ENCODE peak calls at places on chromosome 13, in five cellular contexts. One of them, this sample, is unnamed.

GRCh38 chr13:48775804-48776203 is 122.1 kb downstream of the CYSLTR2 start:
- DNase-seq in trophoblast cell: peak
- DNase-seq in mesenchymal stem cell: peak
- DNase-seq in H1: no peak
- DNase-seq in H9: no peak
- DNase-seq in this sample: no peak

GRCh38 chr13:71218960-71219359 is 648.0 kb downstream of the DACH1 start:
- DNase-seq in H1: no peak
- DNase-seq in H9: no peak
- DNase-seq in trophoblast cell: peak
- DNase-seq in mesenchymal stem cell: no peak
- DNase-seq in this sample: peak

GRCh38 chr13:79749985-79750551 is 269.1 kb downstream of the NDFIP2 start:
- DNase-seq in H1: no peak
- DNase-seq in trophoblast cell: peak
- DNase-seq in mesenchymal stem cell: peak
- DNase-seq in H9: peak
- DNase-seq in this sample: peak

GRCh38 chr13:48561461-48562224 is 28.8 kb upstream of the RCBTB2 start:
- DNase-seq in H9: no peak
- DNase-seq in H1: no peak
- DNase-seq in mesenchymal stem cell: no peak
- DNase-seq in trophoblast cell: no peak
- DNase-seq in this sample: no peak

GRCh38 chr13:106337096-106337495 is 198.4 kb downstream of the EFNB2 start:
- DNase-seq in mesenchymal stem cell: no peak
- DNase-seq in trophoblast cell: no peak
- DNase-seq in H9: no peak
- DNase-seq in H1: no peak
- DNase-seq in this sample: no peak

GRCh38 chr13:59477011-59477410 is 686.7 kb downstream of the DIAPH3 start:
- DNase-seq in mesenchymal stem cell: no peak
- DNase-seq in H1: no peak
- DNase-seq in H9: no peak
- DNase-seq in trophoblast cell: peak
- DNase-seq in this sample: no peak

GRCh38 chr13:99481357-99481756 is 19.9 kb upstream of the TM9SF2 start:
- DNase-seq in mesenchymal stem cell: no peak
- DNase-seq in trophoblast cell: no peak
- DNase-seq in H9: no peak
- DNase-seq in H1: no peak
- DNase-seq in this sample: no peak

GRCh38 chr13:110346661-110347067 is 39.6 kb downstream of the COL4A2 start:
- DNase-seq in mesenchymal stem cell: no peak
- DNase-seq in H1: no peak
- DNase-seq in H9: no peak
- DNase-seq in trophoblast cell: peak
- DNase-seq in this sample: no peak

GRCh38 chr13:62643799-62644484 is 1228.3 kb upstream of the PCDH20 start:
- DNase-seq in mesenchymal stem cell: no peak
- DNase-seq in trophoblast cell: no peak
- DNase-seq in H1: no peak
- DNase-seq in H9: peak
- DNase-seq in this sample: no peak

GRCh38 chr13:112857914-112858490 is 111.0 kb upstream of the MCF2L start:
- DNase-seq in H1: no peak
- DNase-seq in trophoblast cell: no peak
- DNase-seq in mesenchymal stem cell: no peak
- DNase-seq in H9: no peak
- DNase-seq in this sample: no peak

GRCh38 chr13:38398810-38399493 is 49.3 kb downstream of the UFM1 start:
- DNase-seq in H1: no peak
- DNase-seq in H9: no peak
- DNase-seq in trophoblast cell: peak
- DNase-seq in mesenchymal stem cell: peak
- DNase-seq in this sample: no peak

GRCh38 chr13:34357435-34358232 is 539.7 kb downstream of the RFC3 start:
- DNase-seq in trophoblast cell: no peak
- DNase-seq in H1: no peak
- DNase-seq in mesenchymal stem cell: peak
- DNase-seq in H9: peak
- DNase-seq in this sample: no peak

GRCh38 chr13:81639984-81640582 is 1299.2 kb upstream of the SPRY2 start:
- DNase-seq in H1: no peak
- DNase-seq in trophoblast cell: peak
- DNase-seq in mesenchymal stem cell: peak
- DNase-seq in H9: no peak
- DNase-seq in this sample: no peak

GRCh38 chr13:98143157-98143553 is 261 bp downstream of the FARP1 start:
- DNase-seq in H1: no peak
- DNase-seq in H9: peak
- DNase-seq in mesenchymal stem cell: no peak
- DNase-seq in trophoblast cell: no peak
- DNase-seq in this sample: peak

GRCh38 chr13:110103026-110103425 is 203.9 kb downstream of the COL4A1 start:
- DNase-seq in H9: no peak
- DNase-seq in H1: no peak
- DNase-seq in mesenchymal stem cell: no peak
- DNase-seq in trophoblast cell: no peak
- DNase-seq in this sample: no peak

GRCh38 chr13:77878186-77878585 is 40.4 kb downstream of the EDNRB start:
- DNase-seq in mesenchymal stem cell: no peak
- DNase-seq in H9: no peak
- DNase-seq in H1: no peak
- DNase-seq in trophoblast cell: no peak
- DNase-seq in this sample: no peak

GRCh38 chr13:111115841-111116500 is 861 bp downstream of the ARHGEF7 start:
- DNase-seq in mesenchymal stem cell: peak
- DNase-seq in trophoblast cell: peak
- DNase-seq in H1: no peak
- DNase-seq in H9: no peak
- DNase-seq in this sample: peak

GRCh38 chr13:86591862-86592261 is 792.6 kb upstream of the SLITRK6 start:
- DNase-seq in H1: no peak
- DNase-seq in mesenchymal stem cell: peak
- DNase-seq in trophoblast cell: no peak
- DNase-seq in H9: no peak
- DNase-seq in this sample: no peak

GRCh38 chr13:92549275-92549674 is 677.3 kb upstream of the GPC6 start:
- DNase-seq in H1: no peak
- DNase-seq in trophoblast cell: no peak
- DNase-seq in H9: no peak
- DNase-seq in mesenchymal stem cell: no peak
- DNase-seq in this sample: no peak

GRCh38 chr13:62360609-62361008 is 945.0 kb upstream of the PCDH20 start:
- DNase-seq in H1: no peak
- DNase-seq in H9: no peak
- DNase-seq in mesenchymal stem cell: no peak
- DNase-seq in trophoblast cell: no peak
- DNase-seq in this sample: no peak

GRCh38 chr13:47893527-47893926 is 107.5 kb downstream of the SUCLA2 start:
- DNase-seq in trophoblast cell: no peak
- DNase-seq in mesenchymal stem cell: no peak
- DNase-seq in H9: no peak
- DNase-seq in H1: no peak
- DNase-seq in this sample: no peak

GRCh38 chr13:74696148-74696922 is 562.1 kb upstream of the KLF12 start:
- DNase-seq in H1: no peak
- DNase-seq in mesenchymal stem cell: no peak
- DNase-seq in trophoblast cell: no peak
- DNase-seq in H9: no peak
- DNase-seq in this sample: no peak

GRCh38 chr13:40568246-40568645 is 98.2 kb downstream of the FOXO1 start:
- DNase-seq in trophoblast cell: peak
- DNase-seq in mesenchymal stem cell: no peak
- DNase-seq in H9: no peak
- DNase-seq in H1: no peak
- DNase-seq in this sample: no peak

GRCh38 chr13:44050450-44051063 is 170.9 kb downstream of the LACC1 start:
- DNase-seq in H1: no peak
- DNase-seq in trophoblast cell: peak
- DNase-seq in mesenchymal stem cell: peak
- DNase-seq in H9: no peak
- DNase-seq in this sample: no peak

GRCh38 chr13:24038846-24039330 is 121.6 kb upstream of the SPATA13 start:
- DNase-seq in trophoblast cell: peak
- DNase-seq in mesenchymal stem cell: peak
- DNase-seq in H1: no peak
- DNase-seq in H9: no peak
- DNase-seq in this sample: no peak

GRCh38 chr13:50167224-50167947 is 152.1 kb downstream of the KCNRG start:
- DNase-seq in mesenchymal stem cell: no peak
- DNase-seq in H1: no peak
- DNase-seq in H9: no peak
- DNase-seq in trophoblast cell: no peak
- DNase-seq in this sample: no peak

GRCh38 chr13:45863716-45864590 is 12.4 kb upstream of the SIAH3 start:
- DNase-seq in H9: no peak
- DNase-seq in H1: no peak
- DNase-seq in mesenchymal stem cell: no peak
- DNase-seq in trophoblast cell: no peak
- DNase-seq in this sample: no peak

GRCh38 chr13:77079902-77080413 is 53.0 kb upstream of the FBXL3 start:
- DNase-seq in trophoblast cell: no peak
- DNase-seq in H1: no peak
- DNase-seq in mesenchymal stem cell: no peak
- DNase-seq in H9: no peak
- DNase-seq in this sample: no peak

DNA sequence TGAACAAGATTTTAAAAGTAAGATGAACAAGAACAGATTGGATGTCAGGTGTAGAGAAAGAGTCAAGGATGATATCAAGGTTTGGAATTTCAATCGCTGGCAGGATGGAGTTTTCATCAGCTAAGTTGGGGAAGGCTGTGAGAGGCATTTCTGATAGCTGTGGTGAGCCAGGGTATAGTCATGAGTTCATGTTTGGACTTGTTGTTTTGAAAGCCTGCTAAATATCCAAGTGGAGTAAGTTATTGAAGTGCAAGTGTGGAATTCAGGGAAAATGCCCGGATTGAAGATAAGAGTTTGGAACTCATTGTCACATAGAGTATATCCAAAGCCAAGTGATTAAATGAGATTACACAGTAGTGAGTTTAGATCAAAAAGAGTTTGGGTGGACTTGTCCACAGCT is 11.0 kb upstream of the EPSTI1 start:
- DNase-seq in H1: no peak
- DNase-seq in mesenchymal stem cell: no peak
- DNase-seq in H9: no peak
- DNase-seq in trophoblast cell: peak
- DNase-seq in this sample: no peak
- H4K8ac ChIP-seq in H1: no peak
- H4K8ac ChIP-seq in mesenchymal stem cell: no peak
- H4K8ac ChIP-seq in H9: no peak
- H4K8ac ChIP-seq in trophoblast cell: no peak
- H4K8ac ChIP-seq in this sample: no peak

GRCh38 chr13:75871059-75871458 is 234.9 kb downstream of the LMO7 start:
- DNase-seq in mesenchymal stem cell: no peak
- DNase-seq in H1: no peak
- DNase-seq in trophoblast cell: no peak
- DNase-seq in H9: no peak
- DNase-seq in this sample: no peak
- H2BK12ac ChIP-seq in mesenchymal stem cell: no peak
- H2BK12ac ChIP-seq in H1: no peak
- H2BK12ac ChIP-seq in trophoblast cell: no peak
- H2BK12ac ChIP-seq in H9: no peak
- H2BK12ac ChIP-seq in this sample: no peak

GRCh38 chr13:21020581-21020980 is 40.8 kb downstream of the LATS2 start:
- DNase-seq in H9: peak
- DNase-seq in H1: no peak
- DNase-seq in mesenchymal stem cell: no peak
- DNase-seq in trophoblast cell: no peak
- DNase-seq in this sample: no peak

GRCh38 chr13:21022056-21022693 is 39.2 kb downstream of the LATS2 start:
- DNase-seq in H1: no peak
- DNase-seq in mesenchymal stem cell: no peak
- DNase-seq in H9: no peak
- DNase-seq in trophoblast cell: no peak
- DNase-seq in this sample: no peak

GRCh38 chr13:21018220-21018619 is 43.2 kb downstream of the LATS2 start:
- DNase-seq in H9: no peak
- DNase-seq in H1: no peak
- DNase-seq in trophoblast cell: peak
- DNase-seq in mesenchymal stem cell: peak
- DNase-seq in this sample: no peak

GRCh38 chr13:21022694-21023325 is 38.6 kb downstream of the LATS2 start:
- DNase-seq in mesenchymal stem cell: no peak
- DNase-seq in H1: no peak
- DNase-seq in H9: no peak
- DNase-seq in trophoblast cell: no peak
- DNase-seq in this sample: no peak

DNA sequence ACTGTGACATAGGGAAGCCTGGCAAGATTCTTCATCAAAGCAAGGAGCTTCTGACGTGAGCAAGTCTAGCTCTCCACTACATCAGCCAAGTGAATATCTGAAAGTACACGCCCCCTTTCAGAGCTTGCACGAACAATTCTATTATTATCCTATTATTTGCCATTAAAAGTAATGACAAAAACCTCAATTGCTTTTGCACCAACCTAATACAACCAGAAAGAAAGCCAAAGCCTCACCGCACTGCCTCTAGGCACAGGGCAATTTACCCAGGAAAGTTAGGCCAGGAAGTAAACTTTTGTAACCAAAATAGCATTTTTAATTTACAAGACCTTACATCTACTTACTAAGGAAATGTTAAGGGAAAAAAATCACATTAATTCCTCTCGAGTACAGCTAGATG is 41.2 kb downstream of the LATS2 start:
- DNase-seq in trophoblast cell: no peak
- DNase-seq in mesenchymal stem cell: no peak
- DNase-seq in H1: no peak
- DNase-seq in H9: peak
- DNase-seq in this sample: no peak
- H3K18ac ChIP-seq in trophoblast cell: no peak
- H3K18ac ChIP-seq in mesenchymal stem cell: no peak
- H3K18ac ChIP-seq in H1: no peak
- H3K18ac ChIP-seq in H9: no peak
- H3K18ac ChIP-seq in this sample: no peak

DNA sequence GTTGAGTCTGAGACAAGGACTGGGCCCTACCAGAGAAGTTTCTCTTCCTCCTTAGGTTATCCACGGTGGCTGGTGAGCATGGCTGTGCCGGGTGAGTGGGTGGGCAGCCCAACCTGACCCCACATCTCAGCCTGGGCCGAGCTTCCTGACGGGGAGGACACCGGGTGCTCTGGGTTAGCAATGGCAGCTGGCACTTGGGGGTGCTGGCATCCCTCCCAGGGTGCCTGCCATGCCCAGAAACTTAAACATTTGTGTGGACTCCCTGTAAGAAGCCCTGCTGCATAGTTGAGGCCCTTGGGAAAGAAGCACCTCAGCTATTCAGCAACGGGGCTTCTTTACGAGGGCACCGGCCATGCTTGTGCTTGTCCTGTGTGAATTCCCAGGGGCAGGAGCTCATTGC is 33.9 kb upstream of the MEDAG start:
- DNase-seq in H1: no peak
- DNase-seq in H9: no peak
- DNase-seq in trophoblast cell: no peak
- DNase-seq in mesenchymal stem cell: no peak
- DNase-seq in this sample: no peak
- H4K8ac ChIP-seq in H1: peak
- H4K8ac ChIP-seq in H9: no peak
- H4K8ac ChIP-seq in trophoblast cell: peak
- H4K8ac ChIP-seq in mesenchymal stem cell: peak
- H4K8ac ChIP-seq in this sample: no peak